ENCODE peak calls at places on chromosome 13, in seven cellular contexts. X, B, D, V, Z, S and J are unnamed samples.
A peak's percentile ranks its signal among the peaks of the same experiment; 100 is the strongest.

GRCh38 chr13:99281811-99282263 is 23.7 kb upstream of the GPR18 start:
- DNase-seq in X (no peak), B (no peak), D (no peak), V (no peak), Z (peak; percentile 68), S (no peak), J (no peak)

GRCh38 chr13:25657062-25657588 is 285.4 kb downstream of the ATP8A2 start:
- DNase-seq in X (no peak), B (no peak), D (no peak), V (no peak), Z (no peak), S (no peak), J (no peak)

GRCh38 chr13:60286707-60287106 is 110.3 kb upstream of the TDRD3 start:
- DNase-seq in X (no peak), B (no peak), D (no peak), V (no peak), Z (no peak), S (no peak), J (no peak)

GRCh38 chr13:23844132-23844531 is 45.1 kb downstream of the MIPEP start:
- DNase-seq in X (no peak), B (no peak), D (no peak), V (no peak), Z (no peak), S (no peak), J (no peak)

GRCh38 chr13:30113531-30113930 is 193.8 kb downstream of the KATNAL1 start:
- DNase-seq in X (no peak), B (no peak), D (no peak), V (no peak), Z (no peak), S (no peak), J (no peak)

GRCh38 chr13:39811051-39811450 is 155.6 kb downstream of the COG6 start:
- DNase-seq in X (no peak), B (no peak), D (no peak), V (no peak), Z (no peak), S (no peak), J (no peak)

GRCh38 chr13:26074706-26075105 is 22.9 kb upstream of the SHISA2 start:
- DNase-seq in X (no peak), B (no peak), D (peak; percentile 12), V (no peak), Z (no peak), S (no peak), J (no peak)

GRCh38 chr13:88908896-88909535 is 1237.8 kb downstream of the SLITRK5 start:
- DNase-seq in X (no peak), B (no peak), D (no peak), V (no peak), Z (no peak), S (no peak), J (no peak)

GRCh38 chr13:57877596-57877995 is 246.1 kb downstream of the PCDH17 start:
- DNase-seq in X (no peak), B (no peak), D (no peak), V (no peak), Z (no peak), S (no peak), J (no peak)

GRCh38 chr13:20161275-20161950 is 561 bp upstream of the GJA3 start:
- DNase-seq in X (peak; percentile 32), B (no peak), D (no peak), V (no peak), Z (peak; percentile 89), S (peak; percentile 61), J (no peak)